ENCODE peak calls at places on chromosomes 1 and 21, in five cellular contexts. A, O, B, Y and D are unnamed samples.

GRCh38 chr1:235910357-235911299 is 43.9 kb upstream of the LYST start:
- DNase-seq in A (no peak), O (peak), B (no peak), Y (no peak), D (no peak)

GRCh38 chr1:240394353-240394752 is 217.6 kb downstream of the GREM2 start:
- DNase-seq in A (no peak), O (no peak), B (no peak), Y (no peak), D (no peak)

GRCh38 chr1:247517795-247518612 is 18.2 kb downstream of the OR2C3 start:
- DNase-seq in A (no peak), O (no peak), B (no peak), Y (no peak), D (no peak)

GRCh38 chr1:99738858-99739465 is 27.5 kb downstream of the FRRS1 start:
- DNase-seq in A (no peak), O (no peak), B (no peak), Y (no peak), D (no peak)

GRCh38 chr1:154990276-154990675 is 3.1 kb upstream of the LENEP start:
- DNase-seq in A (no peak), O (no peak), B (no peak), Y (no peak), D (no peak)

GRCh38 chr1:57770772-57771171 is 346.9 kb upstream of the DAB1 start:
- DNase-seq in A (no peak), O (peak), B (no peak), Y (no peak), D (no peak)

GRCh38 chr1:229024528-229025119 is 246.3 kb upstream of the RAB4A start:
- DNase-seq in A (peak), O (peak), B (no peak), Y (no peak), D (no peak)

GRCh38 chr1:53410100-53410541 is 49.1 kb upstream of the DMRTB1 start:
- DNase-seq in A (no peak), O (peak), B (peak), Y (no peak), D (peak)

GRCh38 chr1:78377356-78377928 is 113.3 kb upstream of the PTGFR start:
- DNase-seq in A (no peak), O (peak), B (no peak), Y (no peak), D (no peak)

GRCh38 chr1:65069186-65069585 is 78.8 kb upstream of the AK4 start:
- DNase-seq in A (no peak), O (no peak), B (peak), Y (no peak), D (no peak)

GRCh38 chr1:43509007-43509739 is 21.5 kb upstream of the PTPRF start:
- DNase-seq in A (no peak), O (no peak), B (no peak), Y (no peak), D (no peak)

GRCh38 chr1:16180291-16180824 is 24.5 kb upstream of the EPHA2 start:
- DNase-seq in A (no peak), O (peak), B (no peak), Y (no peak), D (no peak)

GRCh38 chr1:3733603-3734591 is 18.4 kb upstream of the CCDC27 start:
- DNase-seq in A (no peak), O (no peak), B (no peak), Y (no peak), D (no peak)

GRCh38 chr1:53639251-53639721 is 99.7 kb downstream of the GLIS1 start:
- DNase-seq in A (no peak), O (no peak), B (no peak), Y (no peak), D (no peak)

GRCh38 chr1:49765034-49765433 is 258.7 kb downstream of the AGBL4 start:
- DNase-seq in A (no peak), O (no peak), B (no peak), Y (no peak), D (no peak)

GRCh38 chr1:160455153-160455517 is 54.8 kb downstream of the VANGL2 start:
- DNase-seq in A (no peak), O (no peak), B (no peak), Y (no peak), D (no peak)

GRCh38 chr1:64403331-64403730 is 66.6 kb upstream of the CACHD1 start:
- DNase-seq in A (no peak), O (no peak), B (no peak), Y (no peak), D (no peak)

GRCh38 chr1:100622966-100623762 is 85.2 kb downstream of the GPR88 start:
- DNase-seq in A (no peak), O (peak), B (no peak), Y (no peak), D (no peak)

GRCh38 chr1:110591956-110592355 is 14.2 kb downstream of the KCNA2 start:
- DNase-seq in A (no peak), O (no peak), B (no peak), Y (no peak), D (no peak)

GRCh38 chr1:119160851-119161250 is 20.4 kb upstream of the WARS2 start:
- DNase-seq in A (no peak), O (peak), B (no peak), Y (no peak), D (no peak)

GRCh38 chr21:37907076-37907475 is 9.2 kb downstream of the KCNJ6 start:
- DNase-seq in A (no peak), O (no peak), B (no peak), Y (no peak), D (no peak)

GRCh38 chr1:12658531-12659453 is 14.9 kb downstream of the AADACL4 start:
- DNase-seq in A (peak), O (peak), B (peak), Y (peak), D (peak)

GRCh38 chr21:44708213-44708865 is 3.0 kb downstream of the TSPEAR start:
- DNase-seq in A (peak), O (no peak), B (no peak), Y (no peak), D (no peak)

GRCh38 chr1:203048086-203048485 is 21.8 kb downstream of the PPFIA4 start:
- DNase-seq in A (no peak), O (no peak), B (no peak), Y (no peak), D (no peak)

GRCh38 chr1:154556422-154556821 is 2.0 kb downstream of the UBE2Q1 start:
- DNase-seq in A (no peak), O (peak), B (no peak), Y (no peak), D (no peak)

GRCh38 chr21:43866233-43866632 is 1.2 kb downstream of the AGPAT3 start:
- DNase-seq in A (peak), O (peak), B (peak), Y (no peak), D (no peak)

GRCh38 chr1:226496616-226497015 is 51.9 kb upstream of the STUM start:
- DNase-seq in A (no peak), O (no peak), B (no peak), Y (no peak), D (no peak)

GRCh38 chr1:41572224-41572623 is 87.7 kb upstream of the EDN2 start:
- DNase-seq in A (no peak), O (no peak), B (no peak), Y (no peak), D (no peak)

GRCh38 chr1:23013657-23014056 is 2.0 kb downstream of the TEX46 start:
- DNase-seq in A (no peak), O (no peak), B (no peak), Y (peak), D (no peak)

GRCh38 chr1:229196404-229197224 is 74.3 kb upstream of the RAB4A start:
- DNase-seq in A (no peak), O (no peak), B (no peak), Y (no peak), D (no peak)

GRCh38 chr1:6580119-6580587 is 359 bp downstream of the ZBTB48 start:
- DNase-seq in A (no peak), O (peak), B (no peak), Y (no peak), D (no peak)

GRCh38 chr1:225824522-225824921 is 14.6 kb downstream of the EPHX1 start:
- DNase-seq in A (no peak), O (no peak), B (no peak), Y (no peak), D (no peak)

GRCh38 chr21:44365251-44365966 is 12.0 kb downstream of the TRPM2 start:
- DNase-seq in A (no peak), O (no peak), B (no peak), Y (no peak), D (no peak)

GRCh38 chr1:26733982-26734381 is 38.2 kb downstream of the ARID1A start:
- DNase-seq in A (no peak), O (peak), B (no peak), Y (no peak), D (no peak)

GRCh38 chr1:110055493-110056283 is 14.8 kb downstream of the ALX3 start:
- DNase-seq in A (no peak), O (peak), B (no peak), Y (no peak), D (no peak)